ENCODE peak calls at places on chromosomes 16 and 17, in seven cellular contexts. One of them, this sample, is unnamed.

GRCh38 chr16:3727806-3728381 is 10.6 kb upstream of the TRAP1 start:
- DNase-seq in ovary: peak; percentile 24
- DNase-seq in stomach: no peak
- DNase-seq in H1: no peak
- DNase-seq in tibial nerve: no peak
- DNase-seq in SK-N-SH: peak; percentile 21
- DNase-seq in upper lobe of left lung: no peak
- DNase-seq in this sample: no peak

GRCh38 chr16:9123871-9124270 is 32.4 kb downstream of the HAPSTR1 start:
- DNase-seq in stomach: peak; percentile 85
- DNase-seq in H1: no peak
- DNase-seq in ovary: no peak
- DNase-seq in tibial nerve: no peak
- DNase-seq in upper lobe of left lung: peak; percentile 90
- DNase-seq in SK-N-SH: no peak
- DNase-seq in this sample: no peak

GRCh38 chr16:10421596-10421995 is 35.7 kb downstream of the ATF7IP2 start:
- DNase-seq in upper lobe of left lung: no peak
- DNase-seq in SK-N-SH: no peak
- DNase-seq in stomach: no peak
- DNase-seq in H1: no peak
- DNase-seq in tibial nerve: no peak
- DNase-seq in ovary: no peak
- DNase-seq in this sample: no peak

GRCh38 chr17:50817838-50818237 is 17.5 kb upstream of the WFIKKN2 start:
- DNase-seq in stomach: no peak
- DNase-seq in ovary: no peak
- DNase-seq in SK-N-SH: no peak
- DNase-seq in H1: peak; percentile 15
- DNase-seq in tibial nerve: no peak
- DNase-seq in upper lobe of left lung: no peak
- DNase-seq in this sample: no peak

GRCh38 chr16:3689731-3690130 is 27.6 kb downstream of the TRAP1 start:
- DNase-seq in SK-N-SH: no peak
- DNase-seq in tibial nerve: no peak
- DNase-seq in upper lobe of left lung: no peak
- DNase-seq in ovary: no peak
- DNase-seq in H1: no peak
- DNase-seq in stomach: no peak
- DNase-seq in this sample: no peak

GRCh38 chr17:69082696-69083095 is 22.0 kb upstream of the ABCA9 start:
- DNase-seq in stomach: no peak
- DNase-seq in SK-N-SH: no peak
- DNase-seq in tibial nerve: no peak
- DNase-seq in H1: no peak
- DNase-seq in upper lobe of left lung: no peak
- DNase-seq in ovary: no peak
- DNase-seq in this sample: no peak

GRCh38 chr17:30345527-30346075 is 11.7 kb upstream of the TMIGD1 start:
- DNase-seq in H1: no peak
- DNase-seq in SK-N-SH: no peak
- DNase-seq in stomach: no peak
- DNase-seq in upper lobe of left lung: no peak
- DNase-seq in ovary: no peak
- DNase-seq in tibial nerve: no peak
- DNase-seq in this sample: peak; percentile 72

GRCh38 chr16:85416267-85417109 is 196.6 kb upstream of the GSE1 start:
- DNase-seq in ovary: peak; percentile 47
- DNase-seq in upper lobe of left lung: peak; percentile 85
- DNase-seq in SK-N-SH: peak; percentile 79
- DNase-seq in stomach: peak; percentile 88
- DNase-seq in H1: no peak
- DNase-seq in tibial nerve: no peak
- DNase-seq in this sample: no peak

GRCh38 chr16:57479422-57480126 is 6.7 kb downstream of the DOK4 start:
- DNase-seq in ovary: peak; percentile 59
- DNase-seq in tibial nerve: no peak
- DNase-seq in H1: peak; percentile 50
- DNase-seq in SK-N-SH: peak; percentile 85
- DNase-seq in upper lobe of left lung: no peak
- DNase-seq in stomach: peak; percentile 66
- DNase-seq in this sample: no peak

GRCh38 chr16:82995286-82995926 is 368.6 kb downstream of the CDH13 start:
- DNase-seq in stomach: no peak
- DNase-seq in ovary: no peak
- DNase-seq in tibial nerve: no peak
- DNase-seq in SK-N-SH: no peak
- DNase-seq in H1: no peak
- DNase-seq in upper lobe of left lung: no peak
- DNase-seq in this sample: no peak

GRCh38 chr17:42436401-42436800 is 13.3 kb upstream of the CAVIN1 start:
- DNase-seq in stomach: no peak
- DNase-seq in SK-N-SH: no peak
- DNase-seq in upper lobe of left lung: no peak
- DNase-seq in ovary: no peak
- DNase-seq in tibial nerve: peak; percentile 71
- DNase-seq in H1: no peak
- DNase-seq in this sample: no peak

GRCh38 chr16:81996664-81997529 is 14.4 kb downstream of the SDR42E1 start:
- DNase-seq in H1: no peak
- DNase-seq in tibial nerve: no peak
- DNase-seq in stomach: no peak
- DNase-seq in SK-N-SH: no peak
- DNase-seq in upper lobe of left lung: no peak
- DNase-seq in ovary: no peak
- DNase-seq in this sample: no peak

GRCh38 chr17:80877829-80878303 is 113.8 kb upstream of the CHMP6 start:
- DNase-seq in SK-N-SH: no peak
- DNase-seq in tibial nerve: no peak
- DNase-seq in ovary: no peak
- DNase-seq in H1: no peak
- DNase-seq in upper lobe of left lung: no peak
- DNase-seq in stomach: no peak
- DNase-seq in this sample: no peak

GRCh38 chr17:46195217-46195855 is 2.1 kb upstream of the KANSL1 start:
- DNase-seq in tibial nerve: no peak
- DNase-seq in H1: no peak
- DNase-seq in ovary: no peak
- DNase-seq in upper lobe of left lung: no peak
- DNase-seq in SK-N-SH: no peak
- DNase-seq in stomach: no peak
- DNase-seq in this sample: no peak

GRCh38 chr17:14310584-14310983 is 9.7 kb downstream of the HS3ST3B1 start:
- DNase-seq in upper lobe of left lung: no peak
- DNase-seq in SK-N-SH: no peak
- DNase-seq in ovary: no peak
- DNase-seq in H1: no peak
- DNase-seq in tibial nerve: no peak
- DNase-seq in stomach: no peak
- DNase-seq in this sample: no peak

GRCh38 chr16:70712942-70713341 is 27.1 kb upstream of the MTSS2 start:
- DNase-seq in SK-N-SH: no peak
- DNase-seq in H1: no peak
- DNase-seq in ovary: no peak
- DNase-seq in stomach: no peak
- DNase-seq in upper lobe of left lung: no peak
- DNase-seq in tibial nerve: no peak
- DNase-seq in this sample: no peak

GRCh38 chr17:81638683-81639082 is 1.7 kb downstream of the TSPAN10 start:
- DNase-seq in tibial nerve: no peak
- DNase-seq in H1: no peak
- DNase-seq in upper lobe of left lung: no peak
- DNase-seq in SK-N-SH: no peak
- DNase-seq in ovary: no peak
- DNase-seq in stomach: no peak
- DNase-seq in this sample: no peak

DNA sequence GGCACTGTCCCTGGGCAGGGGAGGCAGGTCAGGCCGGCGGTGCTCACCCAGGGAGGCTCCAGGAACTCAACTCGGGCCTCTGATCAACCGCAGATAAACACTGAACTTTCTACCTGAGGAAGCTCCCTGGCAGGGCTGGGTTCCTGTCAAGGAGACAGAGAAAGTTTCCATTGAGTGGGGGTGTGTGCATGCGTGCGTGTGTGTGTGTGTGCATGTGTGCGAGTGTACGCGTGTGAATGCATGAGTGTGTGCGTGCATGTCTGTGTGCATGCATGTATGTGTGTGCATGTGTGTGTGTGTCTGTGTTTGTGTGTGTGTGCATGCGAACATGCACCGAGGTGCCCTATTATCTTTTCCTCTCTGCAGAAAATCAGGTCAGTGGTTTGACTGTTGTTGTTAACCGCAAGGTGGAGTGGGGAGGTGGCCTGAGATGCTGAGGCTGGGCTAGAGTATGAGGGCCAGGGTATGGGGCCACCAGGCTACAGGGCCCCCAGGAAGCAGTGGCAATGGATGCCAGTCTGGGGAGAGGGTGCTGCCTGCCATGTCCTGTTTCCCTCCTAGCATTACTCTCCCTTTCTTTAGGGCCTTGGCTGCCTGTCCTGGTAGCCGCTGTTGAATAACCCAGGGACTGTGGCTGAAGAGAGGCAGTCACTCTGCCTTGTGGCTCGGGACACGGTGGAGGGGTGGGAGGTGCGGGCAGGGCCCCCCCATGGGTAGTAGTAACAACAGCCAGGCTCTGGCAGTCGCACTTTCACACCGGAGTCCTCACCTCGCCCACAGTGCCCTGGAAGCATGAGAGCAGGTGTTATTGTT is 24.0 kb downstream of the CCR7 start:
- DNase-seq in ovary: peak; percentile 62
- DNase-seq in SK-N-SH: no peak
- DNase-seq in upper lobe of left lung: no peak
- DNase-seq in tibial nerve: no peak
- DNase-seq in stomach: no peak
- DNase-seq in H1: no peak
- DNase-seq in this sample: no peak
- H3K4me1 ChIP-seq in ovary: peaks cover 37% of the 10 kb centered on the region
- H3K4me1 ChIP-seq in SK-N-SH: peaks cover 80% of the 10 kb centered on the region
- H3K4me1 ChIP-seq in upper lobe of left lung: peaks cover 58% of the 10 kb centered on the region
- H3K4me1 ChIP-seq in tibial nerve: peaks cover 80% of the 10 kb centered on the region
- H3K4me1 ChIP-seq in stomach: peaks cover 33% of the 10 kb centered on the region
- H3K4me1 ChIP-seq in H1: peaks cover 10% of the 10 kb centered on the region
- H3K4me1 ChIP-seq in this sample: peaks cover 80% of the 10 kb centered on the region

GRCh38 chr17:72336026-72336803 is 215.4 kb downstream of the SOX9 start:
- DNase-seq in SK-N-SH: no peak
- DNase-seq in H1: no peak
- DNase-seq in tibial nerve: no peak
- DNase-seq in upper lobe of left lung: no peak
- DNase-seq in stomach: no peak
- DNase-seq in ovary: no peak
- DNase-seq in this sample: no peak

GRCh38 chr17:72340836-72341235 is 220.0 kb downstream of the SOX9 start:
- DNase-seq in ovary: no peak
- DNase-seq in tibial nerve: no peak
- DNase-seq in SK-N-SH: no peak
- DNase-seq in upper lobe of left lung: no peak
- DNase-seq in H1: no peak
- DNase-seq in stomach: no peak
- DNase-seq in this sample: no peak

GRCh38 chr17:72336804-72337070 is 215.9 kb downstream of the SOX9 start:
- DNase-seq in stomach: no peak
- DNase-seq in H1: no peak
- DNase-seq in ovary: no peak
- DNase-seq in upper lobe of left lung: no peak
- DNase-seq in tibial nerve: no peak
- DNase-seq in SK-N-SH: no peak
- DNase-seq in this sample: no peak

GRCh38 chr17:72338304-72338703 is 217.5 kb downstream of the SOX9 start:
- DNase-seq in upper lobe of left lung: no peak
- DNase-seq in tibial nerve: no peak
- DNase-seq in stomach: no peak
- DNase-seq in SK-N-SH: no peak
- DNase-seq in H1: no peak
- DNase-seq in ovary: no peak
- DNase-seq in this sample: no peak

GRCh38 chr17:72338847-72339790 is 218.3 kb downstream of the SOX9 start:
- DNase-seq in stomach: no peak
- DNase-seq in upper lobe of left lung: no peak
- DNase-seq in tibial nerve: no peak
- DNase-seq in ovary: no peak
- DNase-seq in H1: no peak
- DNase-seq in SK-N-SH: peak; percentile 49
- DNase-seq in this sample: no peak
- TF ChIP-seq EP300 in stomach: no peak
- TF ChIP-seq EP300 in upper lobe of left lung: no peak
- TF ChIP-seq EP300 in tibial nerve: no peak
- TF ChIP-seq EP300 in ovary: no peak
- TF ChIP-seq EP300 in H1: no peak
- TF ChIP-seq EP300 in SK-N-SH: peak; percentile 52
- TF ChIP-seq EP300 in this sample: no peak

GRCh38 chr17:56600246-56600645 is 6.7 kb downstream of the NOG start:
- DNase-seq in SK-N-SH: no peak
- DNase-seq in H1: no peak
- DNase-seq in upper lobe of left lung: no peak
- DNase-seq in tibial nerve: no peak
- DNase-seq in ovary: no peak
- DNase-seq in stomach: no peak
- DNase-seq in this sample: no peak

GRCh38 chr17:56603486-56604238 is 10.2 kb downstream of the NOG start:
- DNase-seq in H1: no peak
- DNase-seq in ovary: no peak
- DNase-seq in tibial nerve: no peak
- DNase-seq in SK-N-SH: no peak
- DNase-seq in stomach: no peak
- DNase-seq in upper lobe of left lung: no peak
- DNase-seq in this sample: no peak

GRCh38 chr17:56602292-56603130 is 9.0 kb downstream of the NOG start:
- DNase-seq in H1: no peak
- DNase-seq in ovary: no peak
- DNase-seq in upper lobe of left lung: no peak
- DNase-seq in tibial nerve: no peak
- DNase-seq in SK-N-SH: no peak
- DNase-seq in stomach: no peak
- DNase-seq in this sample: no peak

GRCh38 chr17:56599566-56599965 is 6.1 kb downstream of the NOG start:
- DNase-seq in ovary: no peak
- DNase-seq in stomach: no peak
- DNase-seq in SK-N-SH: no peak
- DNase-seq in upper lobe of left lung: no peak
- DNase-seq in H1: no peak
- DNase-seq in tibial nerve: no peak
- DNase-seq in this sample: no peak

GRCh38 chr17:56601613-56602012 is 8.1 kb downstream of the NOG start:
- DNase-seq in stomach: no peak
- DNase-seq in ovary: no peak
- DNase-seq in H1: no peak
- DNase-seq in upper lobe of left lung: no peak
- DNase-seq in tibial nerve: no peak
- DNase-seq in SK-N-SH: no peak
- DNase-seq in this sample: no peak
- H3K4me1 ChIP-seq in stomach: peaks cover 14% of the 10 kb centered on the region
- H3K4me1 ChIP-seq in ovary: peaks cover 2% of the 10 kb centered on the region
- H3K4me1 ChIP-seq in H1: no peaks in the 10 kb centered on the region
- H3K4me1 ChIP-seq in upper lobe of left lung: peaks cover 17% of the 10 kb centered on the region
- H3K4me1 ChIP-seq in tibial nerve: peaks cover 16% of the 10 kb centered on the region
- H3K4me1 ChIP-seq in SK-N-SH: no peaks in the 10 kb centered on the region
- H3K4me1 ChIP-seq in this sample: peaks cover 16% of the 10 kb centered on the region

DNA sequence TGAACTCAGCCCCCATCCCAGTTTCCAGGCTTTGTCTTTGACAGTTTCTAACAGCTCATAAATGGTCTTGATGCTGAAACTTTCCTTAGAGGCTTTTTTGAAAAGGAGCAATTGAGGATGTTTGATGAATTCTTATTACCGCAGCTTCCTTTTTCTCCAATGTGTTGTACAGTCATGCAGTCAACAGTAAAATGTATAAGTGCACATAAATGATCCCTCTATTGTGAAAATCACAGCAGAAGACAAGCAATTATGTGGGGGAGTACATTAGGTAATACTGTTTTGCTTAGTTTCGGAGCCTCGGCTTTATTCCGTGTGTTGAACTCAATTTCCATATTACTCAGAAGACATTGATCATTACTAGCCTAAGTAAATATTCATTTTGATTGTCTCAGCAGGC is 673.7 kb downstream of the CDH8 start:
- DNase-seq in tibial nerve: no peak
- DNase-seq in H1: no peak
- DNase-seq in upper lobe of left lung: no peak
- DNase-seq in SK-N-SH: no peak
- DNase-seq in ovary: no peak
- DNase-seq in stomach: no peak
- DNase-seq in this sample: no peak
- TF ChIP-seq EP300 in tibial nerve: no peak
- TF ChIP-seq EP300 in H1: no peak
- TF ChIP-seq EP300 in upper lobe of left lung: no peak
- TF ChIP-seq EP300 in SK-N-SH: no peak
- TF ChIP-seq EP300 in ovary: no peak
- TF ChIP-seq EP300 in stomach: no peak
- TF ChIP-seq EP300 in this sample: no peak

This sample was measured in esophagus muscularis mucosa.